ENCODE peak calls at places on chromosomes 4 and X, in nine cellular contexts. N is astrocyte; I is CD4-positive, alpha-beta T cell; D is uterus; H is ascending aorta; J is breast epithelium; Z is transverse colon; C is PC-9; E is OCI-LY7. B is an unnamed sample.

GRCh38 chr4:123352240-123352945 is 44.2 kb upstream of the SPRY1 start:
- DNase-seq in E (peak; percentile 38), H (no peak), I (no peak), D (no peak), J (peak; percentile 41), N (peak; percentile 86), Z (no peak), C (no peak), B (no peak)

GRCh38 chr4:66658809-66659208 is 886.5 kb downstream of the CENPC start:
- DNase-seq in J (no peak), D (no peak), C (no peak), Z (no peak), I (no peak), N (no peak), E (no peak), H (no peak), B (no peak)

GRCh38 chr4:73912191-73912590 is 43.0 kb downstream of the CXCL1 start:
- DNase-seq in C (no peak), N (no peak), Z (no peak), J (no peak), E (no peak), H (no peak), I (no peak), D (no peak), B (no peak)

GRCh38 chr4:180827193-180827592 is 1416.0 kb upstream of the TENM3 start:
- DNase-seq in H (no peak), N (no peak), C (no peak), I (no peak), E (no peak), Z (no peak), D (no peak), J (no peak), B (no peak)

GRCh38 chr4:907691-908437 is 24.3 kb downstream of the GAK start:
- DNase-seq in H (no peak), E (no peak), J (no peak), I (no peak), Z (no peak), D (no peak), N (peak; percentile 74), C (no peak), B (no peak)

GRCh38 chrX:154809939-154810665 is 4.8 kb upstream of the MPP1 start:
- DNase-seq in J (no peak), I (no peak), E (no peak), N (no peak), Z (no peak), H (no peak), D (no peak), C (no peak), B (no peak)

GRCh38 chrX:629230-630006 is 1.2 kb upstream of the SHOX start:
- DNase-seq in N (no peak), D (no peak), J (no peak), E (no peak), Z (no peak), I (no peak), H (no peak), C (no peak), B (no peak)

GRCh38 chr4:119748853-119749252 is 120.2 kb upstream of the PDE5A start:
- DNase-seq in C (no peak), J (no peak), E (no peak), D (no peak), I (no peak), N (peak; percentile 67), H (no peak), Z (no peak), B (no peak)

GRCh38 chr4:5705672-5706310 is 2.6 kb downstream of the EVC2 start:
- DNase-seq in I (no peak), C (no peak), Z (no peak), H (no peak), N (no peak), D (no peak), E (no peak), J (no peak), B (no peak)

GRCh38 chr4:65983062-65983461 is 312.8 kb upstream of the EPHA5 start:
- DNase-seq in H (no peak), N (peak; percentile 68), J (no peak), E (no peak), C (no peak), I (no peak), D (no peak), Z (no peak), B (no peak)

GRCh38 chrX:17361620-17362019 is 13.4 kb upstream of the NHS start:
- DNase-seq in C (no peak), D (no peak), E (peak; percentile 23), N (no peak), Z (no peak), J (no peak), H (no peak), I (no peak), B (no peak)

GRCh38 chr4:48967101-48967500 is 19.0 kb upstream of the CWH43 start:
- DNase-seq in J (no peak), E (no peak), D (no peak), I (no peak), Z (no peak), N (peak; percentile 48), C (no peak), H (no peak), B (no peak)

GRCh38 chr4:9703391-9703790 is 78.0 kb upstream of the DRD5 start:
- DNase-seq in N (no peak), H (no peak), I (peak; percentile 49), E (peak; percentile 43), J (peak; percentile 24), D (peak; percentile 29), Z (peak; percentile 83), C (peak; percentile 51), B (peak; percentile 73)

GRCh38 chrX:121298499-121298898 is 251.1 kb downstream of the GLUD2 start:
- DNase-seq in C (no peak), E (no peak), H (no peak), J (no peak), D (no peak), I (no peak), Z (no peak), N (no peak), B (no peak)

GRCh38 chr4:110137819-110138218 is 60.6 kb downstream of the ELOVL6 start:
- DNase-seq in H (no peak), D (no peak), I (no peak), N (no peak), C (no peak), E (no peak), Z (no peak), J (no peak), B (no peak)

GRCh38 chr4:77631276-77631675 is 25.7 kb downstream of the CXCL13 start:
- DNase-seq in D (no peak), C (no peak), N (no peak), Z (peak; percentile 77), H (no peak), E (no peak), I (no peak), J (no peak), B (no peak)

GRCh38 chrX:73215263-73215662 is 612 bp upstream of the NAP1L2 start:
- DNase-seq in C (no peak), I (no peak), D (no peak), J (no peak), H (no peak), E (no peak), Z (no peak), N (no peak), B (no peak)

GRCh38 chrX:6708676-6709075 is 173.8 kb upstream of the VCX3A start:
- DNase-seq in H (no peak), E (no peak), J (no peak), Z (no peak), I (no peak), C (no peak), D (no peak), N (no peak), B (no peak)
- H3K27ac ChIP-seq in H (no peak overlapping the region), E (no peak overlapping the region), J (no peak overlapping the region), Z (no peak overlapping the region), I (no peak overlapping the region), C (peak overlapping the region; percentile 31), D (no peak overlapping the region), N (no peak overlapping the region), B (no peak overlapping the region)

DNA sequence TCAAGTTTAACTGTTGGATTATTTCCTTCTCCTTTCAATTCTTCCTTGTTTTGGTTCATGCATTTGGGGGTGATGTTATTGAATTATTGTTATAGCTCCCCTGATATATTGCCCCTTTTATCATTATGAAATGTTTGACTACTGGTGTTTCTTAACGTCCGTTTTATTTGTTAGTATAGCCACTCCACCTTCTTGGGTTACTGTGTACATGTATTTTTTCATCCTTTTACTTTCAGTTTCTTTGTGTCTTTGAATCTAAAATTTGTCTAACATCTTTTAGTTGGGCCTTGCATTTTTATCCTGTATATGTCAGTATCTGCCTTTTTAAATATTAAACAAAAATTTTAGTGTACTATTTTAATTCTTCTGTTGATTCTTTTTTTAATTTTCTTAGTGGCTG is 88.7 kb downstream of the TNIP2 start:
- DNase-seq in D (no peak), H (no peak), I (no peak), N (no peak), Z (no peak), E (no peak), C (no peak), J (no peak), B (no peak)
- H3K27ac ChIP-seq in D (peak overlapping the region; percentile 66), H (peak overlapping the region; percentile 16), I (no peak overlapping the region), N (no peak overlapping the region), Z (peak overlapping the region; percentile 7), E (no peak overlapping the region), C (no peak overlapping the region), J (no peak overlapping the region), B (peak overlapping the region; percentile 58)

DNA sequence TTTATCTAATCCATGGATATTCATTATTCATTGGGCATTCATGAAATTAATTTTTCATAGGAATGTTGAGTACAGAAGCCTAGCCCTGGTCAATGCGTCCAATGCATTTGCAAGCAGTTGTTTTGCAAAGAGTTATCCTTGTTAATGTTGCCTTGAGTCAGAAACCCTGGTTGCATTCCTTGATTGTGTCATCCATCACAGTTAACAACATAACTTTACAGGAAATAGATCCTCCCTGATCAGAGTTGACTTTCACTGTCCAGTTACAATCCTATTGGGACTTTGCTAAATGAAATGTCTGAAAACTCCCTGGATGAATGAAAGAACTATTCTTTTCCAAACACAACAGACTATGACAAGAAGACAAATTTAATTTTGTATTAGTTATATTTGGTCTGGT is 924.3 kb upstream of the SLIT2 start:
- DNase-seq in C (no peak), D (no peak), I (no peak), Z (no peak), H (no peak), J (no peak), E (no peak), N (no peak), B (no peak)
- H3K27ac ChIP-seq in C (no peak overlapping the region), D (no peak overlapping the region), I (no peak overlapping the region), Z (no peak overlapping the region), H (no peak overlapping the region), J (no peak overlapping the region), E (no peak overlapping the region), N (no peak overlapping the region), B (no peak overlapping the region)

DNA sequence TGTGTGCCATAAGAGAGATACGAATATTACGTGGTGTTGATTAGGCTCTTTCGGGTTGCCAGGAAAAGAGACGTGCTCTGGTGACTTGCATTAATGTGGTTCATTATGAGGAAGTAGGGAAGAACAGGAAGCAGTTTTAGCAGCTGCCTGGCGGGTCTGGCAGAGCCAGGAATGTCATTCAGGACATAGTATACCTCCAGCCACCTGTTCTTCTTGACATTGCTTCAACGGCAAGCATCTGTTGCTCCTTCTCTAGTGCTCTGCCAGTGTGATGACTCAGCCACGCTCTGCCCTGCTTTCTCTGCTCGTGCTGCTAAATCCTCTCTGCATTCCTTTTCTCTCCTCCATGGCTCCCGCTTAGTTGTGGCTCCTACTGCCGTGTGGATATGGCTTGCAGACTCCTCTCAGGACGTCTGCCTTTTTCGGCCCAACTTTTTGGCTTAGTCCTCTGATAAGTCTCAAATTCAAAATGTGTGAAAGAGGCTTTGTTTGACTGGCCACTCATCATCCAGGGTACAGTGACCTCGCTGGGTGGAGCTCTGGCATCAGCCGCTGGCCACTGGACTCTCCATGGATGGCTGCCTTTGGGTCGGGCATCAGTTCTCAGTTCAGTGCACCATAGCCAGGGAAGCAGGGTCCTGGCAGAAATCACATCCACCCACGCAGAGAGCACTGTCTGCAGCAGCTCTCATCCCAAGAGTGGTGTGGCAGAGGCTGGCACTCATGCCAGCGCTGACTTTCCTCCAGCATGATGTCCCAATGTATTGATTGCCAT is 89.3 kb upstream of the KLF3 start:
- DNase-seq in Z (peak; percentile 50), H (no peak), E (no peak), J (no peak), D (no peak), N (no peak), C (peak; percentile 7), I (no peak), B (no peak)
- H3K27ac ChIP-seq in Z (peak overlapping the region; percentile 59), H (no peak overlapping the region), E (no peak overlapping the region), J (no peak overlapping the region), D (no peak overlapping the region), N (no peak overlapping the region), C (no peak overlapping the region), I (no peak overlapping the region), B (no peak overlapping the region)